ENCODE peak calls at places on chromosomes 12 and 14, in ten cellular contexts. One of them, this sample, is unnamed.

GRCh38 chr14:101707863-101708620 is 53.5 kb upstream of the PPP2R5C start:
- DNase-seq in heart right ventricle: no peak
- DNase-seq in gastrocnemius medialis: no peak
- DNase-seq in left ventricle myocardium inferior: no peak
- DNase-seq in adrenal gland: no peak
- DNase-seq in cardiac muscle cell: no peak
- DNase-seq in upper lobe of right lung: no peak
- DNase-seq in tibial artery: no peak
- DNase-seq in GM06990: no peak
- DNase-seq in right cardiac atrium: no peak
- DNase-seq in this sample: no peak

GRCh38 chr12:31263661-31264060 is 62.3 kb downstream of the SINHCAF start:
- DNase-seq in left ventricle myocardium inferior: no peak
- DNase-seq in tibial artery: no peak
- DNase-seq in GM06990: no peak
- DNase-seq in cardiac muscle cell: no peak
- DNase-seq in adrenal gland: no peak
- DNase-seq in right cardiac atrium: no peak
- DNase-seq in upper lobe of right lung: no peak
- DNase-seq in gastrocnemius medialis: no peak
- DNase-seq in heart right ventricle: no peak
- DNase-seq in this sample: no peak

GRCh38 chr12:1882850-1883470 is 35.5 kb downstream of the CACNA2D4 start:
- DNase-seq in adrenal gland: no peak
- DNase-seq in right cardiac atrium: no peak
- DNase-seq in left ventricle myocardium inferior: no peak
- DNase-seq in gastrocnemius medialis: no peak
- DNase-seq in upper lobe of right lung: no peak
- DNase-seq in tibial artery: peak; percentile 53
- DNase-seq in cardiac muscle cell: no peak
- DNase-seq in GM06990: no peak
- DNase-seq in heart right ventricle: no peak
- DNase-seq in this sample: no peak

GRCh38 chr14:102292446-102292845 is 12.5 kb downstream of the MOK start:
- DNase-seq in upper lobe of right lung: no peak
- DNase-seq in right cardiac atrium: no peak
- DNase-seq in tibial artery: no peak
- DNase-seq in cardiac muscle cell: no peak
- DNase-seq in adrenal gland: no peak
- DNase-seq in left ventricle myocardium inferior: no peak
- DNase-seq in gastrocnemius medialis: no peak
- DNase-seq in GM06990: no peak
- DNase-seq in heart right ventricle: no peak
- DNase-seq in this sample: no peak

GRCh38 chr12:100186071-100186470 is 14.5 kb upstream of the ACTR6 start:
- DNase-seq in adrenal gland: no peak
- DNase-seq in left ventricle myocardium inferior: no peak
- DNase-seq in heart right ventricle: no peak
- DNase-seq in tibial artery: no peak
- DNase-seq in upper lobe of right lung: no peak
- DNase-seq in cardiac muscle cell: no peak
- DNase-seq in GM06990: no peak
- DNase-seq in right cardiac atrium: peak; percentile 51
- DNase-seq in gastrocnemius medialis: no peak
- DNase-seq in this sample: no peak

GRCh38 chr12:69553626-69554248 is 31.5 kb upstream of the CCT2 start:
- DNase-seq in upper lobe of right lung: no peak
- DNase-seq in tibial artery: no peak
- DNase-seq in GM06990: no peak
- DNase-seq in cardiac muscle cell: peak; percentile 73
- DNase-seq in right cardiac atrium: no peak
- DNase-seq in heart right ventricle: peak; percentile 16
- DNase-seq in left ventricle myocardium inferior: no peak
- DNase-seq in adrenal gland: no peak
- DNase-seq in gastrocnemius medialis: no peak
- DNase-seq in this sample: no peak

GRCh38 chr12:1666215-1666614 is 24.7 kb upstream of the ADIPOR2 start:
- DNase-seq in cardiac muscle cell: no peak
- DNase-seq in right cardiac atrium: no peak
- DNase-seq in heart right ventricle: no peak
- DNase-seq in tibial artery: no peak
- DNase-seq in gastrocnemius medialis: no peak
- DNase-seq in adrenal gland: no peak
- DNase-seq in GM06990: no peak
- DNase-seq in upper lobe of right lung: no peak
- DNase-seq in left ventricle myocardium inferior: no peak
- DNase-seq in this sample: no peak

GRCh38 chr12:132238487-132239248 is 90.7 kb downstream of the GALNT9 start:
- DNase-seq in left ventricle myocardium inferior: no peak
- DNase-seq in upper lobe of right lung: no peak
- DNase-seq in GM06990: no peak
- DNase-seq in right cardiac atrium: no peak
- DNase-seq in tibial artery: no peak
- DNase-seq in adrenal gland: no peak
- DNase-seq in heart right ventricle: no peak
- DNase-seq in gastrocnemius medialis: no peak
- DNase-seq in cardiac muscle cell: no peak
- DNase-seq in this sample: no peak

GRCh38 chr14:104749111-104749649 is 3.8 kb upstream of the SIVA1 start:
- DNase-seq in right cardiac atrium: peak; percentile 85
- DNase-seq in GM06990: no peak
- DNase-seq in gastrocnemius medialis: peak; percentile 90
- DNase-seq in cardiac muscle cell: no peak
- DNase-seq in adrenal gland: no peak
- DNase-seq in upper lobe of right lung: no peak
- DNase-seq in left ventricle myocardium inferior: no peak
- DNase-seq in heart right ventricle: no peak
- DNase-seq in tibial artery: peak; percentile 89
- DNase-seq in this sample: no peak

GRCh38 chr14:92553456-92553855 is 39.9 kb downstream of the RIN3 start:
- DNase-seq in adrenal gland: peak; percentile 84
- DNase-seq in upper lobe of right lung: no peak
- DNase-seq in gastrocnemius medialis: no peak
- DNase-seq in heart right ventricle: no peak
- DNase-seq in cardiac muscle cell: peak; percentile 24
- DNase-seq in left ventricle myocardium inferior: no peak
- DNase-seq in right cardiac atrium: no peak
- DNase-seq in GM06990: no peak
- DNase-seq in tibial artery: no peak
- DNase-seq in this sample: no peak

GRCh38 chr12:108972226-108972757 is 48.6 kb downstream of the SVOP start:
- DNase-seq in heart right ventricle: no peak
- DNase-seq in upper lobe of right lung: no peak
- DNase-seq in cardiac muscle cell: no peak
- DNase-seq in tibial artery: no peak
- DNase-seq in left ventricle myocardium inferior: no peak
- DNase-seq in gastrocnemius medialis: no peak
- DNase-seq in right cardiac atrium: no peak
- DNase-seq in GM06990: no peak
- DNase-seq in adrenal gland: no peak
- DNase-seq in this sample: no peak

GRCh38 chr14:38808734-38809455 is 294.1 kb downstream of the SEC23A start:
- DNase-seq in left ventricle myocardium inferior: no peak
- DNase-seq in heart right ventricle: no peak
- DNase-seq in gastrocnemius medialis: no peak
- DNase-seq in right cardiac atrium: no peak
- DNase-seq in adrenal gland: no peak
- DNase-seq in upper lobe of right lung: no peak
- DNase-seq in cardiac muscle cell: no peak
- DNase-seq in tibial artery: no peak
- DNase-seq in GM06990: no peak
- DNase-seq in this sample: no peak

DNA sequence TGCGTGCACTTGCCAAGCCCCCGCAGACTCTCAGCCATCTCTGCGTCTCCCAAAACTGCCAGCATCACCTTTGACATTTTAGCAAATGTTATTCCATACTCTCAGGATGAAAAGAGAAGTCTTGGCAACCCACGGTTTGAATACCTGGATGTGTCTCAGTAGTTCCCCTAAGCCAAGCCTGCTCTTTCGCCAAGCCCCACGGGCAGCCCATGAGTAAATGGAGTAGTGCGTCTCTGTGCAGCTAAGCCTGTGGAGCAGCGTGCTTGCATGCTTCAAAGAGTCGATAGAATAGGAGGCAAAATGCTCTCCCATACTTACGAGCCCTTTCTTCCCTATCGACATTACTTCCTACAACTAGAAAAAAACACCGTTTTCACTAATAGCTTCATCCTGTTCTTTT is 634.5 kb upstream of the TMEM132C start:
- DNase-seq in heart right ventricle: no peak
- DNase-seq in cardiac muscle cell: no peak
- DNase-seq in upper lobe of right lung: no peak
- DNase-seq in gastrocnemius medialis: no peak
- DNase-seq in tibial artery: no peak
- DNase-seq in adrenal gland: no peak
- DNase-seq in right cardiac atrium: no peak
- DNase-seq in GM06990: no peak
- DNase-seq in left ventricle myocardium inferior: no peak
- DNase-seq in this sample: no peak
- H3K27me3 ChIP-seq in heart right ventricle: no peaks in the 10 kb centered on the region
- H3K27me3 ChIP-seq in cardiac muscle cell: no peaks in the 10 kb centered on the region
- H3K27me3 ChIP-seq in upper lobe of right lung: no peaks in the 10 kb centered on the region
- H3K27me3 ChIP-seq in gastrocnemius medialis: no peaks in the 10 kb centered on the region
- H3K27me3 ChIP-seq in tibial artery: no peaks in the 10 kb centered on the region
- H3K27me3 ChIP-seq in adrenal gland: no peaks in the 10 kb centered on the region
- H3K27me3 ChIP-seq in right cardiac atrium: no peaks in the 10 kb centered on the region
- H3K27me3 ChIP-seq in GM06990: no peaks in the 10 kb centered on the region
- H3K27me3 ChIP-seq in left ventricle myocardium inferior: peaks cover 42% of the 10 kb centered on the region
- H3K27me3 ChIP-seq in this sample: no peaks in the 10 kb centered on the region

DNA sequence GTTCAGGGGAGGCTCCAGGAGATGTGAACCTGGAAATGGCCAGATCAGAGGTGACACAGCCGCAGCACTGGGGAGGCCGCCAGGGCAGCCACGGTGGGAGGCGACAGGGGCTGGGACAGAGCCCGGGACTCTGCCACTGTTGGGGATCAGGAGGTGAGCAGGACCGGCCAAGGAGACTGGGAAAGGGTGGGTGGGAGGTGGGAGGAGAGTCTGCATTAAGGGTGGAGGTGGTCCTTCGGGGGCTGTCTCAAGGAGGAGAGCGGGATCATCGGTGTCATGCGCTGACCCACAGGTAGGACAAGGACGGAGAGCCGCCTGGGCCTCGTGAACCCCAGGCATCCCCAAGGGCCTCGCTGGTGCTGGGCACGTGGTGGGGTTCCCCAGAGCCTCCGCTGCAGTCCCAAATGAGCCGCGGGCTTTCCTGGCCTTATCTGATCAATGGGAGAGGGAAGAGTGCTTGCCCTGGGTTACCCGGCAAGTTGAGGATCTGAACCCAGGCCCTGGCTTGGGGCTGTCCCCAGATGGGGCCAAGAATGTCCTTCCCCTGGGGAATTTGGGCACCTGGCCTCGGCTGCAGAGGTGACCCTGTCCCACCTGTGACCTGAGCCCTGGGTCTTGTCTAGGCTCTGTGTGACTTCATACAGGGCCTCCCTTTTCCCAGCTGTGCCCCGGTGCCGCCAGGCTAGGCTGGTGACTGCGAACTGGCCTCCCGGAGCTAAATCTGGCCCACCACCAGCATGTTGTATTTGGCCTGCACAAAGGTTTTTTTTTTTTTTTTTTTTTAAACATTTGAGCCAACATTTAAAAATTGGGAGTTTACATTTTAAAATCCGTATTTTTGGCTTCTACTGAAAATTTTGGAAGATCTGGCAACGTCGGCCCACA is 13.2 kb downstream of the BEGAIN start:
- DNase-seq in gastrocnemius medialis: no peak
- DNase-seq in left ventricle myocardium inferior: no peak
- DNase-seq in adrenal gland: no peak
- DNase-seq in right cardiac atrium: peak; percentile 48
- DNase-seq in tibial artery: no peak
- DNase-seq in upper lobe of right lung: no peak
- DNase-seq in cardiac muscle cell: no peak
- DNase-seq in GM06990: no peak
- DNase-seq in heart right ventricle: no peak
- DNase-seq in this sample: no peak
- H3K27me3 ChIP-seq in gastrocnemius medialis: peaks cover 26% of the 10 kb centered on the region
- H3K27me3 ChIP-seq in left ventricle myocardium inferior: peaks cover 74% of the 10 kb centered on the region
- H3K27me3 ChIP-seq in adrenal gland: peaks cover 5% of the 10 kb centered on the region
- H3K27me3 ChIP-seq in right cardiac atrium: no peaks in the 10 kb centered on the region
- H3K27me3 ChIP-seq in tibial artery: no peaks in the 10 kb centered on the region
- H3K27me3 ChIP-seq in upper lobe of right lung: peaks cover 46% of the 10 kb centered on the region
- H3K27me3 ChIP-seq in cardiac muscle cell: peaks cover 47% of the 10 kb centered on the region
- H3K27me3 ChIP-seq in GM06990: peaks cover 3% of the 10 kb centered on the region
- H3K27me3 ChIP-seq in heart right ventricle: peaks cover 64% of the 10 kb centered on the region
- H3K27me3 ChIP-seq in this sample: peaks cover 18% of the 10 kb centered on the region

GRCh38 chr12:53838978-53839377 is 87.2 kb upstream of the CISTR start:
- DNase-seq in GM06990: no peak
- DNase-seq in left ventricle myocardium inferior: no peak
- DNase-seq in right cardiac atrium: no peak
- DNase-seq in adrenal gland: no peak
- DNase-seq in cardiac muscle cell: no peak
- DNase-seq in tibial artery: no peak
- DNase-seq in upper lobe of right lung: no peak
- DNase-seq in heart right ventricle: no peak
- DNase-seq in gastrocnemius medialis: no peak
- DNase-seq in this sample: no peak

GRCh38 chr12:53840316-53840715 is 88.5 kb upstream of the CISTR start:
- DNase-seq in heart right ventricle: no peak
- DNase-seq in cardiac muscle cell: no peak
- DNase-seq in GM06990: no peak
- DNase-seq in adrenal gland: no peak
- DNase-seq in left ventricle myocardium inferior: no peak
- DNase-seq in tibial artery: no peak
- DNase-seq in right cardiac atrium: no peak
- DNase-seq in upper lobe of right lung: no peak
- DNase-seq in gastrocnemius medialis: no peak
- DNase-seq in this sample: no peak

GRCh38 chr12:53836119-53836655 is 84.4 kb upstream of the CISTR start:
- DNase-seq in heart right ventricle: no peak
- DNase-seq in left ventricle myocardium inferior: no peak
- DNase-seq in gastrocnemius medialis: no peak
- DNase-seq in upper lobe of right lung: no peak
- DNase-seq in cardiac muscle cell: no peak
- DNase-seq in adrenal gland: no peak
- DNase-seq in right cardiac atrium: no peak
- DNase-seq in tibial artery: no peak
- DNase-seq in GM06990: no peak
- DNase-seq in this sample: no peak
- H3K27me3 ChIP-seq in heart right ventricle: peaks cover 64% of the 10 kb centered on the region
- H3K27me3 ChIP-seq in left ventricle myocardium inferior: peaks cover 97% of the 10 kb centered on the region
- H3K27me3 ChIP-seq in gastrocnemius medialis: no peaks in the 10 kb centered on the region
- H3K27me3 ChIP-seq in upper lobe of right lung: peaks cover 45% of the 10 kb centered on the region
- H3K27me3 ChIP-seq in cardiac muscle cell: peaks cover 72% of the 10 kb centered on the region
- H3K27me3 ChIP-seq in adrenal gland: peaks cover 5% of the 10 kb centered on the region
- H3K27me3 ChIP-seq in right cardiac atrium: peaks cover 3% of the 10 kb centered on the region
- H3K27me3 ChIP-seq in tibial artery: no peaks in the 10 kb centered on the region
- H3K27me3 ChIP-seq in GM06990: peaks cover 1% of the 10 kb centered on the region
- H3K27me3 ChIP-seq in this sample: peaks cover 56% of the 10 kb centered on the region

GRCh38 chr14:93859957-93860356 is 67.2 kb upstream of the FAM181A start:
- DNase-seq in GM06990: no peak
- DNase-seq in right cardiac atrium: peak; percentile 68
- DNase-seq in upper lobe of right lung: no peak
- DNase-seq in cardiac muscle cell: no peak
- DNase-seq in tibial artery: no peak
- DNase-seq in adrenal gland: no peak
- DNase-seq in heart right ventricle: no peak
- DNase-seq in gastrocnemius medialis: peak; percentile 66
- DNase-seq in left ventricle myocardium inferior: no peak
- DNase-seq in this sample: no peak
- H3K27me3 ChIP-seq in GM06990: no peaks in the 10 kb centered on the region
- H3K27me3 ChIP-seq in right cardiac atrium: no peaks in the 10 kb centered on the region
- H3K27me3 ChIP-seq in upper lobe of right lung: no peaks in the 10 kb centered on the region
- H3K27me3 ChIP-seq in cardiac muscle cell: no peaks in the 10 kb centered on the region
- H3K27me3 ChIP-seq in tibial artery: no peaks in the 10 kb centered on the region
- H3K27me3 ChIP-seq in adrenal gland: no peaks in the 10 kb centered on the region
- H3K27me3 ChIP-seq in heart right ventricle: peaks cover 23% of the 10 kb centered on the region
- H3K27me3 ChIP-seq in gastrocnemius medialis: peaks cover 8% of the 10 kb centered on the region
- H3K27me3 ChIP-seq in left ventricle myocardium inferior: peaks cover 76% of the 10 kb centered on the region
- H3K27me3 ChIP-seq in this sample: no peaks in the 10 kb centered on the region

This sample was measured in CD4-positive, alpha-beta T cell.